ENCODE peak calls at places on chromosome 17, in six cellular contexts. L is naive thymus-derived CD8-positive, alpha-beta T cell; P is aorta; G is NCI-H510A; W is GM13976; I is uterus. J is an unnamed sample.

GRCh38 chr17:29133146-29133713 is 47.0 kb downstream of the MYO18A start:
- DNase-seq in L (no peak), P (peak; percentile 73), G (no peak), W (no peak), I (peak; percentile 77), J (no peak)

GRCh38 chr17:36856169-36856568 is 81.1 kb upstream of the LHX1 start:
- DNase-seq in L (no peak), P (no peak), G (no peak), W (no peak), I (no peak), J (no peak)

GRCh38 chr17:12415031-12415430 is 250.7 kb upstream of the MYOCD start:
- DNase-seq in L (no peak), P (no peak), G (no peak), W (no peak), I (peak; percentile 27), J (no peak)

GRCh38 chr17:4972322-4972721 is 4.7 kb upstream of the SPAG7 start:
- DNase-seq in L (no peak), P (no peak), G (no peak), W (no peak), I (no peak), J (no peak)

GRCh38 chr17:40818343-40818732 is 4.1 kb downstream of the KRT10 start:
- DNase-seq in L (peak; percentile 33), P (no peak), G (no peak), W (no peak), I (no peak), J (no peak)

GRCh38 chr17:71055128-71055527 is 885.8 kb downstream of the KCNJ2 start:
- DNase-seq in L (no peak), P (no peak), G (no peak), W (no peak), I (no peak), J (no peak)

GRCh38 chr17:50209472-50210248 is 8.2 kb upstream of the COL1A1 start:
- DNase-seq in L (no peak), P (peak; percentile 96), G (no peak), W (no peak), I (peak; percentile 99), J (no peak)

GRCh38 chr17:7083592-7083991 is 3.5 kb upstream of the CLEC10A start:
- DNase-seq in L (no peak), P (no peak), G (no peak), W (no peak), I (no peak), J (no peak)

GRCh38 chr17:27295945-27296344 is 2.0 kb downstream of the WSB1 start:
- DNase-seq in L (no peak), P (no peak), G (no peak), W (no peak), I (no peak), J (no peak)

GRCh38 chr17:42872251-42872965 is 21.4 kb downstream of the AOC3 start:
- DNase-seq in L (no peak), P (no peak), G (no peak), W (no peak), I (no peak), J (no peak)

GRCh38 chr17:79414063-79414462 is 196.8 kb downstream of the RBFOX3 start:
- DNase-seq in L (no peak), P (no peak), G (no peak), W (no peak), I (no peak), J (no peak)

GRCh38 chr17:16939606-16940115 is 32.3 kb downstream of the TNFRSF13B start:
- DNase-seq in L (no peak), P (peak; percentile 31), G (no peak), W (no peak), I (no peak), J (no peak)

GRCh38 chr17:61551255-61551742 is 39.7 kb downstream of the NACA2 start:
- DNase-seq in L (no peak), P (no peak), G (no peak), W (peak; percentile 53), I (no peak), J (no peak)

GRCh38 chr17:44981221-44981968 is 13.3 kb upstream of the C1QL1 start:
- DNase-seq in L (no peak), P (no peak), G (no peak), W (no peak), I (no peak), J (no peak)

GRCh38 chr17:82866521-82867214 is 26.8 kb upstream of the ZNF750 start:
- DNase-seq in L (no peak), P (no peak), G (no peak), W (no peak), I (no peak), J (no peak)

GRCh38 chr17:36686123-36686669 is 84.8 kb downstream of the MRM1 start:
- DNase-seq in L (no peak), P (no peak), G (no peak), W (no peak), I (no peak), J (no peak)

GRCh38 chr17:35540589-35541404 is 3.3 kb upstream of the SLFN12L start:
- DNase-seq in L (peak; percentile 33), P (peak; percentile 82), G (no peak), W (no peak), I (peak; percentile 30), J (no peak)

GRCh38 chr17:80442764-80443163 is 27.8 kb downstream of the ENDOV start:
- DNase-seq in L (no peak), P (no peak), G (no peak), W (no peak), I (no peak), J (no peak)

GRCh38 chr17:2421315-2422147 is 20.7 kb upstream of the MNT start:
- DNase-seq in L (no peak), P (no peak), G (peak; percentile 27), W (no peak), I (no peak), J (no peak)